ENCODE peak calls at places on chromosomes 3 and 15, in seven cellular contexts. V is bronchial epithelial cell, R is HFFc6, Q is WERI-Rb-1, S is sigmoid colon, I is IMR-90, O is psoas muscle. H is an unnamed sample.
A peak's percentile ranks its signal among the peaks of the same experiment; 100 is the strongest.

GRCh38 chr3:124363451-124363850 is 366.8 kb upstream of the UMPS start:
- DNase-seq in Q (no peak), I (peak; percentile 91), R (peak; percentile 38), V (peak; percentile 69), S (no peak), O (no peak), H (no peak)

GRCh38 chr3:33115024-33115768 is 1.4 kb downstream of the CRTAP start:
- DNase-seq in Q (no peak), V (peak; percentile 87), R (peak; percentile 90), O (peak; percentile 85), S (peak; percentile 96), I (peak; percentile 84), H (no peak)

GRCh38 chr3:34229871-34230270 is 431.4 kb downstream of the PDCD6IP start:
- DNase-seq in O (no peak), Q (no peak), I (no peak), S (no peak), V (no peak), R (no peak), H (no peak)

GRCh38 chr3:83320726-83321125 is 1559.3 kb upstream of the GBE1 start:
- DNase-seq in V (no peak), I (no peak), Q (no peak), O (no peak), S (no peak), R (no peak), H (no peak)

GRCh38 chr3:146712826-146713225 is 107.7 kb upstream of the PLSCR5 start:
- DNase-seq in S (no peak), I (no peak), V (no peak), Q (no peak), O (no peak), R (no peak), H (no peak)

GRCh38 chr3:31978553-31978952 is 2.5 kb downstream of the OSBPL10 start:
- DNase-seq in I (no peak), V (peak; percentile 85), O (no peak), S (no peak), Q (no peak), R (no peak), H (no peak)

GRCh38 chr3:138448631-138449030 is 14.2 kb downstream of the ESYT3 start:
- DNase-seq in S (no peak), O (no peak), R (no peak), Q (no peak), I (no peak), V (peak; percentile 23), H (no peak)

GRCh38 chr3:72353236-72354105 is 494.8 kb downstream of the SHQ1 start:
- DNase-seq in O (no peak), V (peak; percentile 57), S (no peak), Q (peak; percentile 42), I (peak; percentile 8), R (peak; percentile 19), H (no peak)

GRCh38 chr3:193788189-193788946 is 195.4 kb downstream of the OPA1 start:
- DNase-seq in V (peak; percentile 58), O (peak; percentile 75), Q (peak; percentile 39), I (peak; percentile 53), R (no peak), S (peak; percentile 84), H (peak; percentile 68)

GRCh38 chr3:72970942-72971341 is 25.7 kb upstream of the PPP4R2 start:
- DNase-seq in O (no peak), Q (no peak), R (no peak), V (no peak), S (no peak), I (no peak), H (no peak)

GRCh38 chr15:41474436-41474835 is 19.2 kb upstream of the ITPKA start:
- DNase-seq in Q (no peak), V (no peak), I (no peak), O (no peak), R (no peak), S (no peak), H (no peak)

GRCh38 chr15:33226559-33227181 is 32.2 kb upstream of the FMN1 start:
- DNase-seq in R (peak; percentile 66), V (peak; percentile 75), O (no peak), I (no peak), S (no peak), Q (peak; percentile 48), H (no peak)

GRCh38 chr15:71548317-71548908 is 261.9 kb upstream of the NR2E3 start:
- DNase-seq in I (no peak), V (no peak), R (no peak), Q (no peak), S (no peak), O (no peak), H (no peak)

GRCh38 chr15:99454941-99455795 is 110.6 kb upstream of the MEF2A start:
- DNase-seq in R (peak; percentile 90), S (peak; percentile 89), I (peak; percentile 98), V (peak; percentile 94), Q (peak; percentile 75), O (peak; percentile 93), H (no peak)
- TF ChIP-seq CTCF in R (no peak), S (no peak), I (no peak), V (no peak), Q (no peak), O (no peak), H (no peak)

DNA sequence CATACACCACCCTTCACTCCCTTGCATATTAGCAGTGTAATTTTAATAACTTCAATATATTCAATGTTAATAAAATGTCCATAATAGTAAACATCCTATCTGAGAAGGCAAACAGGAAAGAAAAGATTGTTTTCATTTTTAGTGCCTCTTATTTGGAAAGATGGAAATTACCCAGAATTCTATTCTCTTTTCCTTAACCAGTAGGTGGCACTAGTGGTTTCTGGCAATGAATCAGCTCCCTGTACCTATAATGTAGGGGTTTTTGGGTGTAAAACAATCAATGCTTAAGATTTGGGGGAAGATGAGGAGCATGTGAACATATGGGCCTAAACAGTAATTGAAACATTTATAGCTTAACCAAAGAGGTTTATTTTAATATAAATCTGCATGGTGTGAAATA is 5.7 kb upstream of the SEMA6D start:
- DNase-seq in S (no peak), Q (no peak), I (no peak), R (no peak), O (no peak), V (peak; percentile 44), H (no peak)
- TF ChIP-seq CTCF in S (no peak), Q (peak; percentile 38), I (peak; percentile 54), R (peak; percentile 81), O (peak; percentile 58), V (peak; percentile 51), H (peak; percentile 55)

DNA sequence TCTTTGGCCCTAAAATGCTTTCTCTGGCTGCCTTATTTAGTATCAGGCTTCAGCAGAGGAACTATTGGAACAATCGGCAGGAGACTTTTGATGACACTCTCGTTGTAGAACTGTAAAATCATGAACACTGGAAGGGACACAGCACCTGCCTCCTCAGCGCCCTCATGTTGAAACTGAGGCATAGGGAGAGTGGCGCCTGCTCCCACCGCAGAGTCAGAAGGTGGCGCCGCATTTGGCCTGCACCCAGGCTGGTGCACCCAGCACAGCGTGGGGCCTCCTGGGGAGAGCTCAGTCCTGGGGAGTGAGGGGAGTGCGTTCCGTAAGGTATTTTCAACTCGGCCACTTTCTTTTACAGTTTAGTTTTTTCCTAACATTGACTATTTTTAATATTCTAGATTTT is 78.2 kb upstream of the BLM start:
- DNase-seq in S (no peak), I (no peak), Q (no peak), V (no peak), R (no peak), O (no peak), H (no peak)
- TF ChIP-seq CTCF in S (no peak), I (no peak), Q (peak; percentile 26), V (no peak), R (peak; percentile 18), O (no peak), H (no peak)

DNA sequence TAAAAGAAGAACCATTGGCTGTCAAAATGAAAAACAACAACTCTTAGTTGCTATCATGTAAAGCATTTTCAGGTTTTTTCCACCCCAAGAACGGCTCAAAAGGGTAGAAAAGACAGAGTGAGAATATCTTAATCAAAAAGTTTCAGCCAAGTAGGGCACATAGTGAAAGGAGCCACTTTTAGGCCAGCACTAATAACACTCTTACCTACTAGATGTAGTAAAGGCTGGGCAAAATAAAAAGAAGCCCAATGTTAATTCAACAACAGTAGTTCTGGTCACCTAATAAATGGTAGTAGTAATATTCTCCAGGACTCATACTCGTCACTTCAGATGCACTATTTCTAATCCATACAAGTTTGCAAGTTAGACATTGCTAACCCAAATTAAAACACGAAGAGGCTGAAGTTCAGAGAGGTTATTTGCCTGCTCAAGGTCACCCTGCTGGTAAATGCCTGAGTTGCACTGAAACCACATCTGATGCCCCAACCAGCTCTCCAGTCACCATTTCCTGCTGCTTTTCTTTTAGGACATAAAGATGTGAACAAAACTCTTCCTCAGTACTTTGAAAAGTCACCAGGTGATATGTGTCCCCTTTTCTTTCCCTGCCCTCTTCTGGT is 7.5 kb downstream of the GOLIM4 start:
- DNase-seq in S (no peak), I (no peak), Q (no peak), O (no peak), R (no peak), V (no peak), H (peak; percentile 9)
- TF ChIP-seq CTCF in S (peak; percentile 5), I (no peak), Q (peak; percentile 54), O (no peak), R (peak; percentile 69), V (peak; percentile 34), H (peak; percentile 40)

GRCh38 chr15:77094397-77095030 is 23.6 kb upstream of the TSPAN3 start:
- DNase-seq in S (no peak), I (no peak), R (no peak), V (no peak), O (no peak), Q (peak; percentile 37), H (no peak)
- TF ChIP-seq CTCF in S (no peak), I (no peak), R (peak; percentile 60), V (peak; percentile 13), O (no peak), Q (peak; percentile 60), H (no peak)

GRCh38 chr15:48409623-48410022 is 78.4 kb downstream of the DUT start:
- DNase-seq in O (no peak), R (no peak), I (no peak), V (no peak), Q (no peak), S (no peak), H (no peak)

GRCh38 chr15:48406240-48406891 is 75.1 kb downstream of the DUT start:
- DNase-seq in S (no peak), Q (no peak), R (no peak), I (no peak), O (no peak), V (no peak), H (no peak)

GRCh38 chr15:48408337-48408736 is 77.1 kb downstream of the DUT start:
- DNase-seq in V (no peak), O (no peak), S (no peak), I (no peak), Q (no peak), R (no peak), H (no peak)

GRCh38 chr15:48402778-48403177 is 71.5 kb downstream of the DUT start:
- DNase-seq in O (no peak), Q (no peak), I (no peak), V (peak; percentile 32), R (no peak), S (no peak), H (no peak)

GRCh38 chr15:48406911-48407310 is 75.7 kb downstream of the DUT start:
- DNase-seq in V (no peak), R (no peak), S (no peak), I (no peak), O (no peak), Q (no peak), H (no peak)
- TF ChIP-seq CTCF in V (peak; percentile 22), R (peak; percentile 65), S (no peak), I (peak; percentile 29), O (no peak), Q (peak; percentile 18), H (no peak)

GRCh38 chr3:50627407-50628051 is 10.6 kb downstream of the MAPKAPK3 start:
- DNase-seq in R (peak; percentile 95), S (no peak), O (peak; percentile 95), I (peak; percentile 69), V (peak; percentile 89), Q (peak; percentile 74), H (no peak)
- TF ChIP-seq CTCF in R (peak; percentile 73), S (no peak), O (peak; percentile 28), I (peak; percentile 45), V (peak; percentile 38), Q (peak; percentile 75), H (peak; percentile 14)

H was measured in nephron progenitor cell.